ENCODE peak calls at places on chromosomes 13 and 19, in six cellular contexts. A is heart left ventricle, D is mammary epithelial cell, Y is ovary, P is aorta, Z is neuronal stem cell. M is an unnamed sample.

GRCh38 chr19:861756-862528 is 2.5 kb downstream of the CFD start:
- DNase-seq in A (no peak), Y (peak; percentile 53), Z (peak; percentile 43), D (peak; percentile 36), P (no peak), M (no peak)

GRCh38 chr13:23350009-23350408 is 83.5 kb downstream of the SACS start:
- DNase-seq in Z (no peak), Y (no peak), D (no peak), P (no peak), A (no peak), M (no peak)

GRCh38 chr19:41870401-41870873 is 6.6 kb upstream of the CD79A start:
- DNase-seq in Y (no peak), P (no peak), D (no peak), A (no peak), Z (no peak), M (no peak)

GRCh38 chr13:99027260-99027659 is 49.4 kb upstream of the DOCK9 start:
- DNase-seq in Z (no peak), D (no peak), Y (no peak), A (no peak), P (no peak), M (no peak)

GRCh38 chr19:49469828-49470614 is 4.0 kb upstream of the FLT3LG start:
- DNase-seq in Z (no peak), Y (no peak), A (no peak), P (no peak), D (no peak), M (no peak)

GRCh38 chr13:113411216-113412023 is 41.9 kb downstream of the ADPRHL1 start:
- DNase-seq in Z (no peak), Y (no peak), P (peak; percentile 91), D (peak; percentile 69), A (peak; percentile 67), M (peak; percentile 41)

GRCh38 chr13:40483601-40484000 is 182.8 kb downstream of the FOXO1 start:
- DNase-seq in P (no peak), Y (no peak), D (no peak), A (peak; percentile 51), Z (no peak), M (no peak)

GRCh38 chr19:5017235-5017634 is 48.3 kb downstream of the KDM4B start:
- DNase-seq in D (peak; percentile 63), Z (no peak), Y (no peak), P (no peak), A (no peak), M (peak; percentile 41)

GRCh38 chr13:94673841-94674240 is 38.5 kb downstream of the SOX21 start:
- DNase-seq in Z (no peak), Y (no peak), D (peak; percentile 27), A (no peak), P (no peak), M (no peak)

GRCh38 chr13:90104764-90105163 is 1242.7 kb upstream of the MIR17HG start:
- DNase-seq in Y (no peak), P (no peak), Z (no peak), A (no peak), D (no peak), M (no peak)

GRCh38 chr13:90107658-90108057 is 1239.8 kb upstream of the MIR17HG start:
- DNase-seq in Z (no peak), A (no peak), D (no peak), P (no peak), Y (no peak), M (no peak)

GRCh38 chr13:90103099-90103784 is 1244.2 kb upstream of the MIR17HG start:
- DNase-seq in Y (no peak), P (no peak), D (no peak), Z (no peak), A (no peak), M (no peak)

GRCh38 chr13:90105881-90106496 is 1241.5 kb upstream of the MIR17HG start:
- DNase-seq in P (no peak), A (no peak), D (no peak), Z (no peak), Y (no peak), M (no peak)

GRCh38 chr13:90105276-90105675 is 1242.2 kb upstream of the MIR17HG start:
- DNase-seq in Z (no peak), Y (no peak), A (no peak), D (peak; percentile 75), P (no peak), M (peak; percentile 78)
- H3K27ac ChIP-seq in Z (no peak overlapping the region), Y (no peak overlapping the region), A (no peak overlapping the region), D (no peak overlapping the region), P (no peak overlapping the region), M (peak overlapping the region; percentile 63)

GRCh38 chr13:75417006-75417384 is 65.0 kb downstream of the TBC1D4 start:
- DNase-seq in Y (no peak), A (no peak), Z (no peak), P (no peak), D (no peak), M (no peak)
- H3K27ac ChIP-seq in Y (no peak overlapping the region), A (peak overlapping the region; percentile 73), Z (no peak overlapping the region), P (no peak overlapping the region), D (peak overlapping the region; percentile 25), M (peak overlapping the region; percentile 14)

GRCh38 chr13:44294868-44295267 is 78.8 kb upstream of the SERP2 start:
- DNase-seq in D (no peak), Z (no peak), A (no peak), Y (no peak), P (no peak), M (no peak)

GRCh38 chr13:44298314-44298713 is 75.3 kb upstream of the SERP2 start:
- DNase-seq in Y (no peak), D (no peak), P (no peak), A (no peak), Z (no peak), M (no peak)

GRCh38 chr13:44299544-44299943 is 74.1 kb upstream of the SERP2 start:
- DNase-seq in D (no peak), Y (no peak), P (no peak), Z (no peak), A (no peak), M (no peak)

GRCh38 chr13:44299142-44299541 is 74.5 kb upstream of the SERP2 start:
- DNase-seq in P (no peak), D (no peak), Y (no peak), Z (no peak), A (no peak), M (no peak)

GRCh38 chr13:44296856-44297255 is 76.8 kb upstream of the SERP2 start:
- DNase-seq in Y (no peak), P (no peak), D (no peak), Z (no peak), A (no peak), M (no peak)
- H3K27ac ChIP-seq in Y (no peak overlapping the region), P (no peak overlapping the region), D (no peak overlapping the region), Z (no peak overlapping the region), A (peak overlapping the region; percentile 59), M (no peak overlapping the region)

GRCh38 chr13:104198811-104199210 is 1132.6 kb upstream of the SLC10A2 start:
- DNase-seq in P (no peak), Z (no peak), A (no peak), Y (no peak), D (no peak), M (no peak)
- H3K27ac ChIP-seq in P (no peak overlapping the region), Z (no peak overlapping the region), A (no peak overlapping the region), Y (no peak overlapping the region), D (no peak overlapping the region), M (no peak overlapping the region)

GRCh38 chr13:92807343-92807742 is 419.3 kb upstream of the GPC6 start:
- DNase-seq in Z (no peak), Y (no peak), D (no peak), A (no peak), P (no peak), M (no peak)
- H3K27ac ChIP-seq in Z (no peak overlapping the region), Y (no peak overlapping the region), D (no peak overlapping the region), A (no peak overlapping the region), P (no peak overlapping the region), M (no peak overlapping the region)

GRCh38 chr13:52600666-52601065 is 41.6 kb upstream of the HNRNPA1L2 start:
- DNase-seq in Z (no peak), D (no peak), P (no peak), Y (no peak), A (no peak), M (no peak)
- H3K27ac ChIP-seq in Z (no peak overlapping the region), D (peak overlapping the region; percentile 50), P (no peak overlapping the region), Y (no peak overlapping the region), A (peak overlapping the region; percentile 88), M (peak overlapping the region; percentile 89)

M was measured in epithelial cell of prostate.